ENCODE peak calls at places on chromosomes 13 and 19, in seven cellular contexts. One of them, this sample, is unnamed. For H3K4me1, the result is how much of the 10 kb centered on the place peaks cover.

GRCh38 chr19:11580665-11581418 is 3.4 kb upstream of the ACP5 start:
- DNase-seq in thoracic aorta: no peak
- DNase-seq in stomach: peak
- DNase-seq in Caco-2: no peak
- DNase-seq in tibial nerve: no peak
- DNase-seq in BE2C: no peak
- DNase-seq in colonic mucosa: no peak
- DNase-seq in this sample: no peak

GRCh38 chr19:29535984-29536508 is 10.3 kb downstream of the VSTM2B start:
- DNase-seq in thoracic aorta: no peak
- DNase-seq in stomach: peak
- DNase-seq in Caco-2: no peak
- DNase-seq in tibial nerve: no peak
- DNase-seq in BE2C: no peak
- DNase-seq in colonic mucosa: no peak
- DNase-seq in this sample: peak

GRCh38 chr19:47037766-47038165 is 10.7 kb downstream of the TMEM160 start:
- DNase-seq in thoracic aorta: no peak
- DNase-seq in stomach: no peak
- DNase-seq in Caco-2: no peak
- DNase-seq in tibial nerve: no peak
- DNase-seq in BE2C: no peak
- DNase-seq in colonic mucosa: no peak
- DNase-seq in this sample: no peak

GRCh38 chr13:52344108-52344507 is 61.9 kb downstream of the THSD1 start:
- DNase-seq in thoracic aorta: no peak
- DNase-seq in stomach: no peak
- DNase-seq in Caco-2: no peak
- DNase-seq in tibial nerve: no peak
- DNase-seq in BE2C: no peak
- DNase-seq in colonic mucosa: no peak
- DNase-seq in this sample: no peak

GRCh38 chr13:50222569-50223332 is 207.5 kb downstream of the KCNRG start:
- DNase-seq in thoracic aorta: peak
- DNase-seq in stomach: peak
- DNase-seq in Caco-2: no peak
- DNase-seq in tibial nerve: peak
- DNase-seq in BE2C: no peak
- DNase-seq in colonic mucosa: peak
- DNase-seq in this sample: no peak

GRCh38 chr13:38045278-38046048 is 175.9 kb upstream of the TRPC4 start:
- DNase-seq in thoracic aorta: no peak
- DNase-seq in stomach: no peak
- DNase-seq in Caco-2: no peak
- DNase-seq in tibial nerve: no peak
- DNase-seq in BE2C: peak
- DNase-seq in colonic mucosa: no peak
- DNase-seq in this sample: no peak

GRCh38 chr13:46170687-46171086 is 11.3 kb downstream of the LCP1 start:
- DNase-seq in thoracic aorta: no peak
- DNase-seq in stomach: no peak
- DNase-seq in Caco-2: no peak
- DNase-seq in tibial nerve: no peak
- DNase-seq in BE2C: no peak
- DNase-seq in colonic mucosa: no peak
- DNase-seq in this sample: no peak

GRCh38 chr13:114017028-114017630 is 43.3 kb upstream of the C13orf46 start:
- DNase-seq in thoracic aorta: no peak
- DNase-seq in stomach: no peak
- DNase-seq in Caco-2: no peak
- DNase-seq in tibial nerve: no peak
- DNase-seq in BE2C: peak
- DNase-seq in colonic mucosa: no peak
- DNase-seq in this sample: no peak

GRCh38 chr13:64255988-64256387 is 2840.3 kb upstream of the PCDH20 start:
- DNase-seq in thoracic aorta: no peak
- DNase-seq in stomach: no peak
- DNase-seq in Caco-2: no peak
- DNase-seq in tibial nerve: no peak
- DNase-seq in BE2C: no peak
- DNase-seq in colonic mucosa: no peak
- DNase-seq in this sample: no peak

DNA sequence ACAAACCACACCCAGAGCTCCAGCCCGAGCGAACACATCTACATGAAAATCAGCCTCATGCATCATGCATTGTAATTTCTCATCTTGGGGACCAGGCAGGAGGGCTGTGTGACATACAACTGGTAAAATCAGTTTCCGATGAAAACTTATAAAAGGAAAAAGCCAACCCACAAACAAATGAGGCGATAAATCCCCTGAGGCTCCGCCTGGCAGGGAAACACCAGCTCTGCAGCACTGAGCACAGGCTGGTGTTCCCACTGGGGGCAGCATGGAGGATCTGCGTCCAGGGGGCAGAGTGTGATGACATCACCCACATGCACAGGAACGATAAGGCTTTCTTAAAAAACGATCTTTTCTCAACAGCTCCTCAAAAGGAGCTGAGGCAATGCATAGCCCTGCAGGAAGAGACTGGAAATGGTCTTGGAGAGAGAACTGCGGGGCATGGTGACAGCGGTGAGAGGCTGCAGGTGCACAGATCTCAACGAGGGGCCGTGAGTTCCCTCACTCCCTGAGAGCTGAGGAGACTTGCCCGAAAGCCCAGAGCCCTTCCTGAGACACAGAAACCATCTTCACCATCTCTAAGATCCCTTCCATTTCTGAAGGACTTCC is 24.6 kb downstream of the SH3GL1 start:
- DNase-seq in thoracic aorta: no peak
- DNase-seq in stomach: no peak
- DNase-seq in Caco-2: peak
- DNase-seq in tibial nerve: no peak
- DNase-seq in BE2C: peak
- DNase-seq in colonic mucosa: no peak
- DNase-seq in this sample: no peak
- H3K4me1 ChIP-seq in thoracic aorta: half or more
- H3K4me1 ChIP-seq in stomach: half or more
- H3K4me1 ChIP-seq in Caco-2: under half
- H3K4me1 ChIP-seq in tibial nerve: half or more
- H3K4me1 ChIP-seq in BE2C: under half
- H3K4me1 ChIP-seq in colonic mucosa: under half
- H3K4me1 ChIP-seq in this sample: half or more

DNA sequence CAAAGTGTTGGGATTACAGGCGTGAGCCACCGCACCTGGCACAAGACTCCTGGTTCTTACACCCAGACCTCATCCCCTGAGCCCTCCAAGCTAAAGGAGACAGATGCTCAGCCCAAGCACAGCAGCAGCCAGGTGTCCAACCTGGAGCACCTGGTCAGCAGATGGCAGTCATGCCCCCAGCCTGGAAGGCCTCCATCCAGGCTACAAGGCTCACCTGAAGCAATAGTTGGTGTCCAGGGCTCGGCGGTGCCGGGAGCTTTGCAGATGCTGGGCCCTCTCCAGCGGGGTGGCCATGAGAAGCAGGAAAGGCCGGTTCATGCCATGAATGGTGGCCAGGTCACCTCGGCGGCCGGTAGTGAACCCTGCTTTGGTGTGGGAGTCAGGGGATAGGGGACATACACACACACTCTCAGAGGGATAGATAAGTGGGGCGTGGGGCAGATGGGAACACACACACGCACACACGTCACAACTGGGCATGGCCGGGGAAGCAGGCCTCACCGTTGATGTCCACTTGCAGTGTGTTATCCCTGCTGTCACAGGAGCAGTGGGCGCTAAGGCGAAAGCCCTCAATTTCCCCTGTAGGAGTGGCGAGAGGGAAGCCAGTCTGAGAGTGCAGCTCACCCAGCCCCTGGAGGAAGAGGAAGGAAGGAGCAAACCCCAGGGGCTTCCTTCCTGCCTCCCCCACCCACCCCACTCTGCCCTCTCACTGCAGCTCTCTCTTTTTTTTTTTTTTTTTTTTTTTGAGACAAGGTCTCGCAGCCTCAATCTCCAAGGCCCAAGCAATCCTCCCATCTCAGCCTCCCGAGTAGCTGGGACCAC is 11.8 kb downstream of the TGFB1 start:
- DNase-seq in thoracic aorta: no peak
- DNase-seq in stomach: peak
- DNase-seq in Caco-2: peak
- DNase-seq in tibial nerve: no peak
- DNase-seq in BE2C: no peak
- DNase-seq in colonic mucosa: peak
- DNase-seq in this sample: no peak
- TF ChIP-seq CTCF in thoracic aorta: no peak
- TF ChIP-seq CTCF in stomach: no peak
- TF ChIP-seq CTCF in Caco-2: peak
- TF ChIP-seq CTCF in tibial nerve: no peak
- TF ChIP-seq CTCF in BE2C: no peak
- TF ChIP-seq CTCF in colonic mucosa: peak
- TF ChIP-seq CTCF in this sample: no peak

GRCh38 chr19:49141352-49141751 is 13.8 kb downstream of the HRC start:
- DNase-seq in thoracic aorta: no peak
- DNase-seq in stomach: no peak
- DNase-seq in Caco-2: no peak
- DNase-seq in tibial nerve: no peak
- DNase-seq in BE2C: no peak
- DNase-seq in colonic mucosa: no peak
- DNase-seq in this sample: no peak
- H3K4me1 ChIP-seq in thoracic aorta: under half
- H3K4me1 ChIP-seq in stomach: under half
- H3K4me1 ChIP-seq in Caco-2: under half
- H3K4me1 ChIP-seq in tibial nerve: under half
- H3K4me1 ChIP-seq in BE2C: under half
- H3K4me1 ChIP-seq in colonic mucosa: under half
- H3K4me1 ChIP-seq in this sample: under half

GRCh38 chr19:18770663-18771327 is 20.3 kb downstream of the COMP start:
- DNase-seq in thoracic aorta: no peak
- DNase-seq in stomach: no peak
- DNase-seq in Caco-2: no peak
- DNase-seq in tibial nerve: no peak
- DNase-seq in BE2C: no peak
- DNase-seq in colonic mucosa: no peak
- DNase-seq in this sample: no peak

GRCh38 chr19:18772620-18773587 is 18.2 kb downstream of the COMP start:
- DNase-seq in thoracic aorta: no peak
- DNase-seq in stomach: no peak
- DNase-seq in Caco-2: no peak
- DNase-seq in tibial nerve: no peak
- DNase-seq in BE2C: peak
- DNase-seq in colonic mucosa: no peak
- DNase-seq in this sample: no peak

GRCh38 chr19:18773682-18774081 is 17.4 kb downstream of the COMP start:
- DNase-seq in thoracic aorta: no peak
- DNase-seq in stomach: no peak
- DNase-seq in Caco-2: no peak
- DNase-seq in tibial nerve: no peak
- DNase-seq in BE2C: no peak
- DNase-seq in colonic mucosa: no peak
- DNase-seq in this sample: no peak

GRCh38 chr19:18769989-18770528 is 21.0 kb downstream of the COMP start:
- DNase-seq in thoracic aorta: no peak
- DNase-seq in stomach: no peak
- DNase-seq in Caco-2: no peak
- DNase-seq in tibial nerve: no peak
- DNase-seq in BE2C: peak
- DNase-seq in colonic mucosa: no peak
- DNase-seq in this sample: no peak

DNA sequence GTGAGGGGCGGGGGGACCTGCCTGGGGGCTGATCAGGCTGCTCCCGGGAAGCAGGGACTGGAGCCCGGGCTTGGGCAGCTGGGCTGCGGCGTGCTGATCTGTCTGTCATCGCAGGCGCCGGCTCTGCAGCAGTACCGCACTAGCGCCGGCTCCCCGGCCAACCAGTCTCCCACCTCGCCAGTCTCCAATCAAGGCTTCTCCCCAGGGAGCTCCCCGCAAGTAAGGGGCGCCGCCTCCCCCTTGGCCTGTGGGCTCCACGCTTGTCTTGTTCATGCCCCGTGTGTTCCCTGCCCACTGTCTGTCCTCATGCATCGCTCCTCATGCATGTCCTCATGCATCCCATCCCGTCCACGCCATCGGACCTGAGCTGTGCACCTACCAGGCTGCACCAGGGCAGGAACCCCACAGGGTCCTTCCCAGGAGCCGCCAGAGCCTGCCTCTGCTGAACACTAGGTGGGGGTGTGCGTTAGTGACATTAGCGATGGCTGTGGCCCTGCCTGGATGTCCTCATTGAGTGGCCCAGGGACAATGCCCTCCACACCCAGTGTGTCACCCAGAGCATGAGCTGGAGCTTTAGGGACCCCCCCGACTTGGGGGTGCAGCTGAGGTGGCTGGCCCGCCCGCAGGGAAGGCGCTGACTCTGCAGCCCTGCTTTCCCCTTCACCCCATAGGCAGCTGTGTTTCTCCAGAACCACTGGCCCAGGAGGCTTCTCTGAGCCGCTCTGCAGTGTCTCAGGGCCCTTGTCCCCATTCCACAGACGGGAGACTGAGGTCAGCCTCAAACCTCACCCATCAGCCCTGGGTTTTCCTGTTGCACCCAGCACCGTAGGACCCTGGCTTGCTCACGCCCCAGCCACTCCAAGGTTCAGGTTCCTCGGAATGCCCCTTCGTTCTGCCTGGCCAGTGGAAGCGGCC is 19.5 kb downstream of the COMP start:
- DNase-seq in thoracic aorta: no peak
- DNase-seq in stomach: no peak
- DNase-seq in Caco-2: peak
- DNase-seq in tibial nerve: no peak
- DNase-seq in BE2C: peak
- DNase-seq in colonic mucosa: no peak
- DNase-seq in this sample: no peak
- TF ChIP-seq CTCF in thoracic aorta: no peak
- TF ChIP-seq CTCF in stomach: no peak
- TF ChIP-seq CTCF in Caco-2: peak
- TF ChIP-seq CTCF in tibial nerve: no peak
- TF ChIP-seq CTCF in BE2C: peak
- TF ChIP-seq CTCF in colonic mucosa: no peak
- TF ChIP-seq CTCF in this sample: no peak

DNA sequence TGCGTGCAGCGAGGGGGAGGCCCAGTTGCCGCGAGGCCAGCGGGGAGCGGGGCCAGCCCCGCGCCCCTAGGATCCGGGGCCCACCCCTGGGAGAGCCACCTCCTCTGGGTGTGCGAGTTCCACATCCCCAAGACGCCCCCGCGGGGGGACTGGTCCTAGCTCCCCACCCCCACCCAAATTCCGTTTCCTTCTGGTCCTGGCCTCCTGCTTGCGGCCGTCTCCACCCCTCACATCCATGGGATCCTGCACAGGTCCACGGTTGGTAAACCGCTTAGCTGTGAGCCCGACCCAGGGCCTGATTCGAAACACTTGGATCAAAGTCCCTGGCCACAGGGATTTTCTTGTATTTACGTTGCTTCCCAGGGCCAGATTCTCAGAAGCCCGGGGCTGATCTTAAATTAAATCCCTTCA is 324 bp upstream of the FBXO17 start:
- DNase-seq in thoracic aorta: no peak
- DNase-seq in stomach: no peak
- DNase-seq in Caco-2: peak
- DNase-seq in tibial nerve: no peak
- DNase-seq in BE2C: no peak
- DNase-seq in colonic mucosa: peak
- DNase-seq in this sample: no peak
- H3K4me1 ChIP-seq in thoracic aorta: under half
- H3K4me1 ChIP-seq in stomach: under half
- H3K4me1 ChIP-seq in Caco-2: under half
- H3K4me1 ChIP-seq in tibial nerve: under half
- H3K4me1 ChIP-seq in BE2C: under half
- H3K4me1 ChIP-seq in colonic mucosa: under half
- H3K4me1 ChIP-seq in this sample: under half

GRCh38 chr19:9847087-9847671 is 12.1 kb downstream of the PIN1 start:
- DNase-seq in thoracic aorta: peak
- DNase-seq in stomach: peak
- DNase-seq in Caco-2: no peak
- DNase-seq in tibial nerve: no peak
- DNase-seq in BE2C: peak
- DNase-seq in colonic mucosa: peak
- DNase-seq in this sample: no peak
- TF ChIP-seq CTCF in thoracic aorta: peak
- TF ChIP-seq CTCF in stomach: no peak
- TF ChIP-seq CTCF in Caco-2: peak
- TF ChIP-seq CTCF in tibial nerve: no peak
- TF ChIP-seq CTCF in BE2C: peak
- TF ChIP-seq CTCF in colonic mucosa: no peak
- TF ChIP-seq CTCF in this sample: peak

This sample was measured in CD8-positive, alpha-beta T cell.